ENCODE peak calls at places on chromosomes 7 and 10, in seven cellular contexts. P, E, U, S, V, R and K are unnamed samples.

GRCh38 chr7:26376208-26376917 is 84.7 kb downstream of the SNX10 start:
- DNase-seq in U (no peak), S (peak), P (peak), E (no peak), R (peak), V (no peak), K (no peak)

GRCh38 chr10:104683567-104683966 is 42.5 kb downstream of the SORCS3 start:
- DNase-seq in P (peak), R (no peak), E (no peak), V (no peak), U (no peak), S (no peak), K (no peak)

GRCh38 chr10:89163265-89163995 is 43.7 kb downstream of the CH25H start:
- DNase-seq in U (peak), S (no peak), P (no peak), E (no peak), R (no peak), V (peak), K (peak)

GRCh38 chr7:1112625-1113547 is 25.0 kb downstream of the GPER1 start:
- DNase-seq in P (no peak), V (no peak), E (no peak), R (no peak), S (no peak), U (no peak), K (no peak)

GRCh38 chr7:44149571-44150465 is 8.7 kb upstream of the MYL7 start:
- DNase-seq in E (no peak), S (no peak), V (no peak), U (no peak), P (peak), R (no peak), K (no peak)

GRCh38 chr10:48603421-48604038 is 1.3 kb downstream of the ARHGAP22 start:
- DNase-seq in P (peak), R (no peak), U (no peak), V (no peak), S (no peak), E (no peak), K (no peak)

GRCh38 chr7:16066805-16067459 is 354.4 kb downstream of the CRPPA start:
- DNase-seq in R (no peak), S (no peak), V (no peak), E (no peak), U (no peak), P (no peak), K (no peak)

GRCh38 chr10:4541292-4541691 is 284.7 kb upstream of the AKR1E2 start:
- DNase-seq in S (peak), E (peak), P (no peak), R (peak), V (no peak), U (peak), K (peak)

GRCh38 chr10:102646610-102647432 is 2.5 kb downstream of the TRIM8 start:
- DNase-seq in E (no peak), P (peak), V (no peak), U (no peak), R (no peak), S (peak), K (peak)

GRCh38 chr10:124179308-124180043 is 86.1 kb upstream of the CHST15 start:
- DNase-seq in S (no peak), U (no peak), P (no peak), E (no peak), V (no peak), R (no peak), K (no peak)

GRCh38 chr10:86423739-86424138 is 57.1 kb upstream of the GRID1 start:
- DNase-seq in V (no peak), S (no peak), R (no peak), E (no peak), U (no peak), P (no peak), K (no peak)

GRCh38 chr10:73110345-73110849 is at the start of gene NUDT13:
- DNase-seq in R (peak), S (peak), V (no peak), E (no peak), P (peak), U (peak), K (peak)

GRCh38 chr10:22652988-22653431 is 61.4 kb downstream of the PIP4K2A start:
- DNase-seq in V (no peak), E (no peak), P (no peak), R (no peak), S (no peak), U (no peak), K (no peak)

DNA sequence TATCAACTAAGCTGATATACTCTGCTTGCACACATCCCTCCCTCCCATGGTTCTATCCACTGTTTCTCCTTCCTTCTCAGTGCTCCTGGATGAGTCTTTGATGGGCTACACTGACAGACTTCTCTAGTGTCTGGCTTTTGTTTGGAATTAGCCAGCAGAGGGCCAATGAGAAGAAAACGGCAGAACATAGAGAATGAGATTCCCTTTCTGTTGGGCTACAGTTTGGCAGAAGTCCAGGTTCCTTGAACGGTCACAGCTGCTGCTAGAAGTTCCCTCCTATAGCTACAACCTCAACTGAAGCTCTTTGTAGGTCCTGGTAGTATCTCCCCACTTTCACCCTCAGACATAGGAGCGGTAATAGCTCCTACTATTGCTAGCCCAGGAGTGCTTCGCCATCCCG is 251.1 kb upstream of the LRRN3 start:
- DNase-seq in E (peak), P (peak), V (no peak), R (no peak), S (no peak), U (no peak), K (no peak)
- TF ChIP-seq CTCF in E (peak), P (peak), V (no peak), R (no peak), S (no peak), U (no peak), K (no peak)

DNA sequence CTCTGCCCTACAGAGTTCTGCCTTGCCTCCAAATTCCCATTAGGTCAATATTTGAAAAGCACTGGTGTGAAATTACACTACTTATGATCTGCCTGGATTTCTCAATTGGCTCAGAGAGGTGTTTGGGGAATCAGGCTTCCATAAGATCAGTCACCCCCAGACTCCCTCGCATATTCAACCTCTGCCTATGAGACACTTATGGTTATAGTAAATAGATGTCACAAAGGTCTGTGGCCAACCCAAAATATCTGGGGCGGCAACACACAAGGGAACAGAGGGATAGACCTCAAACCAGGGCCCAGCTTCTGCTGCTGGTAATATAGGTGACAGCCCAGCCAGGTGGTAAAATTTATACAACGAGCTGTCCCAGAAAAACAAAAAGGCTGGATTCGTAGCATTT is 376.7 kb upstream of the ZMIZ1 start:
- DNase-seq in P (no peak), R (no peak), S (no peak), E (no peak), V (no peak), U (no peak), K (no peak)
- TF ChIP-seq CTCF in P (no peak), R (no peak), S (no peak), E (no peak), V (no peak), U (no peak), K (no peak)

GRCh38 chr10:130341325-130341724 is 205.1 kb downstream of the GLRX3 start:
- DNase-seq in P (peak), E (no peak), R (no peak), S (peak), U (no peak), V (no peak), K (no peak)
- TF ChIP-seq CTCF in P (peak), E (no peak), R (no peak), S (no peak), U (no peak), V (no peak), K (no peak)

GRCh38 chr7:50531401-50531906 is 33.8 kb downstream of the DDC start:
- DNase-seq in U (peak), P (peak), R (peak), E (no peak), S (no peak), V (no peak), K (no peak)
- TF ChIP-seq CTCF in U (no peak), P (no peak), R (no peak), E (no peak), S (no peak), V (no peak), K (no peak)

GRCh38 chr7:37657798-37658197 is 25.8 kb upstream of the GPR141 start:
- DNase-seq in P (no peak), R (no peak), U (no peak), E (no peak), S (no peak), V (no peak), K (no peak)

GRCh38 chr7:37660614-37661013 is 23.0 kb upstream of the GPR141 start:
- DNase-seq in U (no peak), E (no peak), V (no peak), P (no peak), S (no peak), R (no peak), K (no peak)

GRCh38 chr7:37659971-37660370 is 23.6 kb upstream of the GPR141 start:
- DNase-seq in U (no peak), P (no peak), S (no peak), E (no peak), R (no peak), V (no peak), K (no peak)

GRCh38 chr7:37656913-37657530 is 26.5 kb upstream of the GPR141 start:
- DNase-seq in U (no peak), R (no peak), V (no peak), S (no peak), E (no peak), P (no peak), K (no peak)
- TF ChIP-seq CTCF in U (no peak), R (no peak), V (no peak), S (no peak), E (no peak), P (peak), K (no peak)

GRCh38 chr7:134520130-134520529 is 7.2 kb upstream of the AKR1B10 start:
- DNase-seq in U (no peak), P (no peak), S (no peak), R (no peak), E (no peak), V (no peak), K (no peak)
- TF ChIP-seq CTCF in U (peak), P (no peak), S (no peak), R (peak), E (peak), V (no peak), K (no peak)